ENCODE peak calls at places on chromosomes 12 and 14, in four cellular contexts. O, L, H and V are unnamed samples.

GRCh38 chr12:4441355-4442330 is 4.0 kb downstream of the FGF6 start:
- DNase-seq in O (no peak), L (no peak), H (no peak), V (no peak)

GRCh38 chr12:1360812-1361211 is 233.6 kb downstream of the FBXL14 start:
- DNase-seq in O (peak), L (no peak), H (peak), V (peak)

GRCh38 chr12:11171953-11172675 is 1.1 kb downstream of the SMIM10L1 start:
- DNase-seq in O (no peak), L (no peak), H (peak), V (no peak)

GRCh38 chr14:64604001-64604400 is 54.2 kb downstream of the PPP1R36 start:
- DNase-seq in O (no peak), L (no peak), H (no peak), V (no peak)

GRCh38 chr12:105317942-105318614 is 12.4 kb upstream of the C12orf75 start:
- DNase-seq in O (no peak), L (no peak), H (peak), V (no peak)

GRCh38 chr12:80189241-80189640 is 89.9 kb downstream of the OTOGL start:
- DNase-seq in O (no peak), L (no peak), H (peak), V (no peak)

GRCh38 chr14:36383674-36384421 is 63.4 kb upstream of the MBIP start:
- DNase-seq in O (no peak), L (no peak), H (no peak), V (no peak)

GRCh38 chr14:73717998-73718741 is 4.0 kb upstream of the PNMA1 start:
- DNase-seq in O (no peak), L (no peak), H (no peak), V (no peak)

GRCh38 chr14:76922599-76922998 is 96.4 kb downstream of the LRRC74A start:
- DNase-seq in O (no peak), L (no peak), H (no peak), V (no peak)

GRCh38 chr12:49389092-49389703 is 21.9 kb downstream of the SPATS2 start:
- DNase-seq in O (no peak), L (peak), H (no peak), V (no peak)

GRCh38 chr14:74501135-74501614 is 7.6 kb downstream of the ISCA2 start:
- DNase-seq in O (no peak), L (no peak), H (peak), V (no peak)

GRCh38 chr14:34078117-34078743 is 127.4 kb upstream of the EGLN3 start:
- DNase-seq in O (no peak), L (no peak), H (no peak), V (no peak)

GRCh38 chr12:113889076-113889475 is 77.0 kb downstream of the RBM19 start:
- DNase-seq in O (no peak), L (no peak), H (peak), V (no peak)

GRCh38 chr12:121668750-121669524 is 517 bp downstream of the MORN3 start:
- DNase-seq in O (no peak), L (peak), H (peak), V (no peak)

GRCh38 chr12:102474438-102475064 is 5.8 kb downstream of the IGF1 start:
- DNase-seq in O (no peak), L (no peak), H (no peak), V (no peak)

GRCh38 chr12:262817-263216 is at the start of gene SLC6A13:
- DNase-seq in O (no peak), L (no peak), H (no peak), V (no peak)

GRCh38 chr14:38524636-38525403 is 268.9 kb upstream of the CLEC14A start:
- DNase-seq in O (no peak), L (no peak), H (no peak), V (no peak)

GRCh38 chr14:55928316-55928715 is 189.9 kb upstream of the PELI2 start:
- DNase-seq in O (no peak), L (no peak), H (no peak), V (no peak)

GRCh38 chr12:46523863-46524770 is 151.5 kb upstream of the SLC38A2 start:
- DNase-seq in O (peak), L (peak), H (peak), V (peak)

GRCh38 chr12:25719505-25719904 is 166.4 kb upstream of the LMNTD1 start:
- DNase-seq in O (no peak), L (no peak), H (no peak), V (no peak)

GRCh38 chr12:57276935-57277563 is 26.1 kb upstream of the STAC3 start:
- DNase-seq in O (no peak), L (no peak), H (peak), V (no peak)

GRCh38 chr14:71803539-71804260 is 128.5 kb upstream of the RGS6 start:
- DNase-seq in O (no peak), L (no peak), H (peak), V (no peak)

GRCh38 chr12:31245822-31246469 is 80.0 kb downstream of the SINHCAF start:
- DNase-seq in O (no peak), L (no peak), H (no peak), V (no peak)

GRCh38 chr14:73712540-73713141 is 1.5 kb downstream of the PNMA1 start:
- DNase-seq in O (no peak), L (no peak), H (peak), V (peak)

GRCh38 chr12:86249856-86250255 is 6.3 kb downstream of the MGAT4C start:
- DNase-seq in O (no peak), L (no peak), H (peak), V (no peak)

GRCh38 chr14:74548881-74549280 is 55.3 kb downstream of the ISCA2 start:
- DNase-seq in O (no peak), L (no peak), H (peak), V (no peak)

GRCh38 chr14:89956294-89957009 is 725 bp downstream of the TDP1 start:
- DNase-seq in O (peak), L (peak), H (peak), V (peak)

GRCh38 chr14:21506557-21506956 is 4.6 kb downstream of the METTL3 start:
- DNase-seq in O (no peak), L (no peak), H (no peak), V (no peak)

GRCh38 chr12:78385541-78385940 is 479.0 kb upstream of the SYT1 start:
- DNase-seq in O (no peak), L (no peak), H (peak), V (no peak)

GRCh38 chr12:89225401-89225800 is 126.9 kb downstream of the DUSP6 start:
- DNase-seq in O (no peak), L (peak), H (no peak), V (peak)

GRCh38 chr12:92039048-92039447 is 106.6 kb downstream of the BTG1 start:
- DNase-seq in O (no peak), L (no peak), H (no peak), V (no peak)

GRCh38 chr14:100547633-100548294 is 39.5 kb downstream of the BEGAIN start:
- DNase-seq in O (peak), L (peak), H (peak), V (peak)

GRCh38 chr12:666766-667308 is 3.6 kb upstream of the NINJ2 start:
- DNase-seq in O (no peak), L (no peak), H (peak), V (no peak)

GRCh38 chr14:20848955-20849570 is 42.1 kb upstream of the RNASE3 start:
- DNase-seq in O (no peak), L (no peak), H (no peak), V (no peak)

GRCh38 chr12:124442281-124442680 is 125.1 kb downstream of the NCOR2 start:
- DNase-seq in O (no peak), L (no peak), H (no peak), V (no peak)

GRCh38 chr14:77790566-77791224 is 9.2 kb upstream of the ADCK1 start:
- DNase-seq in O (no peak), L (no peak), H (no peak), V (no peak)

GRCh38 chr12:126233625-126234024 is 1168.4 kb downstream of the AACS start:
- DNase-seq in O (no peak), L (no peak), H (no peak), V (no peak)

GRCh38 chr14:55221186-55221585 is 29.8 kb upstream of the DLGAP5 start:
- DNase-seq in O (peak), L (no peak), H (peak), V (no peak)

GRCh38 chr14:81246561-81247270 is 26.0 kb upstream of the GTF2A1 start:
- DNase-seq in O (no peak), L (no peak), H (peak), V (peak)